ENCODE peak calls at places on chromosomes 5 and 9, in seven cellular contexts. E is MM.1S; L is aorta; A is stomach; S is ELR; F is astrocyte of the spinal cord; P is activated effector memory CD4-positive, alpha-beta T cell treated with Interleukin-2 at 50 U/mL for 16 hours. R is an unnamed sample.
A peak's percentile ranks its signal among the peaks of the same experiment; 100 is the strongest.

GRCh38 chr5:137613554-137614265 is 114.6 kb upstream of the SPOCK1 start:
- DNase-seq in E (no peak), L (no peak), A (no peak), S (peak; percentile 22), F (no peak), P (no peak), R (no peak)

GRCh38 chr9:31253800-31254762 is 1130.4 kb upstream of the ACO1 start:
- DNase-seq in E (no peak), L (no peak), A (no peak), S (no peak), F (no peak), P (no peak), R (no peak)

GRCh38 chr5:14996997-14997396 is 125.4 kb upstream of the ANKH start:
- DNase-seq in E (peak; percentile 73), L (no peak), A (no peak), S (no peak), F (no peak), P (no peak), R (no peak)

GRCh38 chr5:90545511-90545910 is 13.1 kb upstream of the ADGRV1 start:
- DNase-seq in E (no peak), L (no peak), A (no peak), S (no peak), F (no peak), P (no peak), R (no peak)

GRCh38 chr5:80406980-80407734 is 707 bp upstream of the ZFYVE16 start:
- DNase-seq in E (peak; percentile 36), L (peak; percentile 55), A (no peak), S (peak; percentile 19), F (no peak), P (no peak), R (no peak)

GRCh38 chr9:126491256-126491879 is 122.4 kb upstream of the LMX1B start:
- DNase-seq in E (peak; percentile 66), L (peak; percentile 35), A (peak; percentile 52), S (peak; percentile 73), F (peak; percentile 68), P (no peak), R (peak; percentile 56)

GRCh38 chr9:126146254-126147145 is 180.1 kb upstream of the MVB12B start:
- DNase-seq in E (no peak), L (no peak), A (peak; percentile 24), S (peak; percentile 39), F (no peak), P (no peak), R (no peak)

GRCh38 chr5:98940586-98940985 is 11.8 kb upstream of the CHD1 start:
- DNase-seq in E (no peak), L (no peak), A (no peak), S (no peak), F (no peak), P (no peak), R (no peak)

GRCh38 chr5:175680020-175680419 is 22.1 kb downstream of the HRH2 start:
- DNase-seq in E (no peak), L (no peak), A (no peak), S (no peak), F (no peak), P (no peak), R (no peak)

GRCh38 chr5:1493941-1494340 is 29.8 kb downstream of the LPCAT1 start:
- DNase-seq in E (no peak), L (no peak), A (no peak), S (no peak), F (no peak), P (no peak), R (no peak)

GRCh38 chr5:121704291-121704690 is 147.4 kb upstream of the FTMT start:
- DNase-seq in E (no peak), L (no peak), A (no peak), S (no peak), F (no peak), P (no peak), R (no peak)

GRCh38 chr5:72818866-72819534 is 2.5 kb downstream of the TNPO1 start:
- DNase-seq in E (peak; percentile 57), L (peak; percentile 70), A (peak; percentile 69), S (peak; percentile 82), F (peak; percentile 71), P (peak; percentile 35), R (peak; percentile 39)

GRCh38 chr5:77073667-77074066 is 13.4 kb downstream of the ZBED3 start:
- DNase-seq in E (no peak), L (no peak), A (no peak), S (peak; percentile 28), F (peak; percentile 7), P (no peak), R (no peak)

GRCh38 chr5:77636423-77637169 is 1.9 kb downstream of the OTP start:
- DNase-seq in E (no peak), L (no peak), A (no peak), S (no peak), F (no peak), P (no peak), R (no peak)

R was measured in central memory CD4-positive, alpha-beta T cell.